ENCODE peak calls at places on chromosomes 7 and 10, in six cellular contexts. H, O, N, U, X and M are unnamed samples.

GRCh38 chr7:37732253-37732652 is 48.7 kb downstream of the GPR141 start:
- DNase-seq in N (no peak), X (peak), U (no peak), H (peak), O (no peak), M (no peak)

GRCh38 chr7:156140896-156141295 is 328.6 kb upstream of the SHH start:
- DNase-seq in X (no peak), H (no peak), O (no peak), N (no peak), U (no peak), M (no peak)

GRCh38 chr10:95742529-95742884 is 13.5 kb upstream of the ENTPD1 start:
- DNase-seq in U (no peak), N (no peak), H (no peak), O (peak), X (no peak), M (no peak)

GRCh38 chr10:122128357-122128756 is 139.4 kb downstream of the TACC2 start:
- DNase-seq in U (no peak), H (no peak), O (no peak), X (no peak), N (peak), M (no peak)

GRCh38 chr7:47550788-47551470 is 31.0 kb downstream of the TNS3 start:
- DNase-seq in N (no peak), O (no peak), U (no peak), X (no peak), H (no peak), M (no peak)

GRCh38 chr7:81285142-81285871 is 366.5 kb upstream of the SEMA3C start:
- DNase-seq in H (no peak), U (no peak), O (peak), X (no peak), N (peak), M (peak)

GRCh38 chr10:119658274-119658673 is 7.1 kb downstream of the BAG3 start:
- DNase-seq in X (no peak), H (no peak), N (peak), O (peak), U (no peak), M (peak)

GRCh38 chr7:157380416-157380815 is 43.6 kb downstream of the DNAJB6 start:
- DNase-seq in H (no peak), U (no peak), X (no peak), N (no peak), O (no peak), M (no peak)

GRCh38 chr7:46281071-46281470 is 360.0 kb upstream of the IGFBP3 start:
- DNase-seq in U (no peak), O (no peak), H (no peak), N (no peak), X (no peak), M (no peak)

GRCh38 chr10:48509061-48509772 is 95.7 kb downstream of the ARHGAP22 start:
- DNase-seq in N (no peak), H (peak), U (no peak), X (no peak), O (no peak), M (no peak)

GRCh38 chr10:72276421-72277339 is 3.0 kb downstream of the DDIT4 start:
- DNase-seq in O (peak), X (no peak), H (peak), N (peak), U (no peak), M (no peak)

GRCh38 chr10:53601260-53601875 is 828.8 kb upstream of the MBL2 start:
- DNase-seq in U (no peak), O (peak), H (no peak), N (peak), X (no peak), M (no peak)

GRCh38 chr7:156518466-156518865 is 122.1 kb upstream of the RNF32 start:
- DNase-seq in O (no peak), U (no peak), N (no peak), H (no peak), X (no peak), M (no peak)

GRCh38 chr7:44276571-44277101 is 48.8 kb downstream of the CAMK2B start:
- DNase-seq in X (no peak), N (no peak), H (no peak), O (no peak), U (no peak), M (no peak)

GRCh38 chr10:117449636-117450035 is 74.4 kb upstream of the PDZD8 start:
- DNase-seq in N (no peak), X (no peak), O (no peak), H (no peak), U (no peak), M (no peak)